ENCODE peak calls at places on chromosomes 2 and 18, in five cellular contexts. One of them, this sample, is unnamed.

GRCh38 chr2:111015256-111015655 is 105.5 kb upstream of the BCL2L11 start:
- DNase-seq in H9: no peak
- DNase-seq in heart left ventricle: no peak
- DNase-seq in endothelial cell: no peak
- DNase-seq in BJ: no peak
- DNase-seq in this sample: no peak

GRCh38 chr2:60508307-60508706 is 45.1 kb downstream of the BCL11A start:
- DNase-seq in heart left ventricle: no peak
- DNase-seq in BJ: no peak
- DNase-seq in H9: no peak
- DNase-seq in endothelial cell: peak
- DNase-seq in this sample: no peak

GRCh38 chr2:226211439-226211838 is 588.2 kb downstream of the IRS1 start:
- DNase-seq in BJ: peak
- DNase-seq in heart left ventricle: peak
- DNase-seq in H9: no peak
- DNase-seq in endothelial cell: no peak
- DNase-seq in this sample: no peak

GRCh38 chr2:47070920-47071824 is 83.9 kb downstream of the STPG4 start:
- DNase-seq in H9: no peak
- DNase-seq in endothelial cell: no peak
- DNase-seq in BJ: no peak
- DNase-seq in heart left ventricle: peak
- DNase-seq in this sample: no peak

GRCh38 chr2:50492452-50492851 is 539.5 kb downstream of the NRXN1 start:
- DNase-seq in heart left ventricle: peak
- DNase-seq in BJ: no peak
- DNase-seq in endothelial cell: peak
- DNase-seq in H9: peak
- DNase-seq in this sample: no peak

GRCh38 chr2:159002465-159003130 is 34.2 kb downstream of the TANC1 start:
- DNase-seq in H9: no peak
- DNase-seq in endothelial cell: no peak
- DNase-seq in heart left ventricle: no peak
- DNase-seq in BJ: no peak
- DNase-seq in this sample: no peak

GRCh38 chr18:79106084-79106483 is 36.9 kb downstream of the ATP9B start:
- DNase-seq in heart left ventricle: no peak
- DNase-seq in BJ: no peak
- DNase-seq in H9: no peak
- DNase-seq in endothelial cell: no peak
- DNase-seq in this sample: no peak

GRCh38 chr18:61785588-61785987 is 107.2 kb downstream of the RNF152 start:
- DNase-seq in endothelial cell: no peak
- DNase-seq in BJ: no peak
- DNase-seq in H9: no peak
- DNase-seq in heart left ventricle: no peak
- DNase-seq in this sample: no peak

GRCh38 chr2:46776687-46777327 is 138.8 kb downstream of the MCFD2 start:
- DNase-seq in H9: peak
- DNase-seq in endothelial cell: peak
- DNase-seq in heart left ventricle: peak
- DNase-seq in BJ: no peak
- DNase-seq in this sample: no peak

GRCh38 chr18:10453885-10454772 is at the start of gene APCDD1:
- DNase-seq in heart left ventricle: peak
- DNase-seq in BJ: no peak
- DNase-seq in endothelial cell: peak
- DNase-seq in H9: peak
- DNase-seq in this sample: no peak

GRCh38 chr18:79574938-79575525 is 104.6 kb upstream of the CTDP1 start:
- DNase-seq in endothelial cell: no peak
- DNase-seq in H9: peak
- DNase-seq in BJ: no peak
- DNase-seq in heart left ventricle: peak
- DNase-seq in this sample: no peak

GRCh38 chr2:162091325-162092007 is 17.5 kb upstream of the DPP4 start:
- DNase-seq in endothelial cell: no peak
- DNase-seq in heart left ventricle: no peak
- DNase-seq in H9: peak
- DNase-seq in BJ: no peak
- DNase-seq in this sample: no peak

GRCh38 chr2:11750422-11750821 is 4.0 kb downstream of the LPIN1 start:
- DNase-seq in endothelial cell: no peak
- DNase-seq in heart left ventricle: no peak
- DNase-seq in H9: no peak
- DNase-seq in BJ: no peak
- DNase-seq in this sample: no peak

GRCh38 chr2:195407782-195408181 is 249.2 kb upstream of the SLC39A10 start:
- DNase-seq in endothelial cell: no peak
- DNase-seq in heart left ventricle: no peak
- DNase-seq in H9: no peak
- DNase-seq in BJ: no peak
- DNase-seq in this sample: no peak

GRCh38 chr2:20001361-20001863 is 11.1 kb downstream of the MATN3 start:
- DNase-seq in BJ: no peak
- DNase-seq in endothelial cell: no peak
- DNase-seq in heart left ventricle: no peak
- DNase-seq in H9: no peak
- DNase-seq in this sample: no peak

GRCh38 chr2:235511187-235511661 is 17.4 kb downstream of the AGAP1 start:
- DNase-seq in endothelial cell: no peak
- DNase-seq in BJ: no peak
- DNase-seq in heart left ventricle: no peak
- DNase-seq in H9: no peak
- DNase-seq in this sample: peak

GRCh38 chr2:175275499-175275898 is 94.0 kb upstream of the ATP5MC3 start:
- DNase-seq in endothelial cell: no peak
- DNase-seq in BJ: no peak
- DNase-seq in heart left ventricle: no peak
- DNase-seq in H9: no peak
- DNase-seq in this sample: no peak

GRCh38 chr18:335741-336140 is 67.9 kb upstream of the THOC1 start:
- DNase-seq in endothelial cell: no peak
- DNase-seq in BJ: no peak
- DNase-seq in H9: no peak
- DNase-seq in heart left ventricle: no peak
- DNase-seq in this sample: no peak

GRCh38 chr2:170467568-170468422 is 247.3 kb upstream of the SP5 start:
- DNase-seq in BJ: peak
- DNase-seq in H9: no peak
- DNase-seq in heart left ventricle: no peak
- DNase-seq in endothelial cell: no peak
- DNase-seq in this sample: no peak

GRCh38 chr2:119158563-119159347 is at the start of gene C1QL2:
- DNase-seq in H9: peak
- DNase-seq in endothelial cell: peak
- DNase-seq in BJ: no peak
- DNase-seq in heart left ventricle: no peak
- DNase-seq in this sample: no peak

GRCh38 chr2:83972123-83972522 is 487.0 kb downstream of the SUCLG1 start:
- DNase-seq in BJ: no peak
- DNase-seq in H9: no peak
- DNase-seq in heart left ventricle: no peak
- DNase-seq in endothelial cell: no peak
- DNase-seq in this sample: no peak

GRCh38 chr18:50560681-50561629 is 1.1 kb downstream of the MAPK4 start:
- DNase-seq in H9: peak
- DNase-seq in endothelial cell: peak
- DNase-seq in heart left ventricle: no peak
- DNase-seq in BJ: no peak
- DNase-seq in this sample: no peak

DNA sequence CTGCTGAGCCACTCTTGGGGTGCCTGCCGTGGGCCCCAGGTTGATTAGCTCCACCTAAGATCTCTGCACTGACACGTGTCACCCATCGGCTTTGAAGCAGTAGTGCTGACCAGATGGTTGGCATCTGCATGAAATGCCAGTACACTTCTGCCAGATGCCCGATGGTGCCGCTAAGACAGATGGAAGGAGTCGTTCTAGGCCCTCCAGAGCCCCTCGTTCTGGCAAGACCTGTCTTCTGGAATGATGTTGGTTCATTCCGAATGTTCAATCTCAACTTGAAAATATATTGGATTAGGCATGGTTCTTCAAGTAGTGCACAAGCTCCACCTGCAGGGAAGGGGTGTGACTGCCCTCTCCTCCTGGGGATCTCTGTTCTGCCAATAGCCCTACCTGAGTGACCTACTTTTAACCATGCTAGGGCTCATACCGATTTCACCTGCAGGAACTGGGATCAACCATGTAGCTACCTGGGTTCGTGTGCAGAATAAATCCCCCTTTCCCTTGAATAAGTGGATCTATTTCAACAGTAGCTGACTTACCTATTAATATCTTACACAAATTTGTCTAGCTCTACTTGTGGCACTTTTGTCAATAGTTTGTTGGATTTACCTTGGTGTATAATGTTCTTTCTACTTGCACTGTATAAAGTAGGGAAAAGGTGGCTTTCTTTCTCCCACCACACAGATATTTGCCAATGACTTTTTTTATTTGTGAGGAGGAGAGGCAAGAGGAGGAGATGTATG is 342.6 kb downstream of the CTNNA2 start:
- DNase-seq in BJ: no peak
- DNase-seq in endothelial cell: peak
- DNase-seq in H9: peak
- DNase-seq in heart left ventricle: no peak
- DNase-seq in this sample: no peak
- TF ChIP-seq CTCF in BJ: peak
- TF ChIP-seq CTCF in endothelial cell: no peak
- TF ChIP-seq CTCF in H9: peak
- TF ChIP-seq CTCF in heart left ventricle: no peak
- TF ChIP-seq CTCF in this sample: peak

DNA sequence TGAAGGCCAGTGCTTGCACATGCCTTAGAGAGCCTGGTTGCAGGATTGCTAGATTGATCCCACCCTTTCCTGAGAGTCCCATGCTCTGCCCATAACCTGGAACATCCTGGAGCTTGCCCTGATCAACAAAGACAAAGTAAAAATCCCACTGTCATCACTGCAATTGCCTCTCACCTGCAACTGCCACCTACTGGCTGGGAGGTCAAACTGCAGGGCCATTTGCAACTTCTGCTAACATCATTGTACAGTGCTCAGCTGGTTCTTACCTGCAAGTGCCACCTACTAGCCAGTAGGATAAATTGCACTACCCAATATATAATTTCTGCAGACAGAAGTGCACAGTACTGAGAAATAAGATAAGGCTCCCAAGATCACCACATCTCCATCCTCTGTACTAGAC is 947.5 kb downstream of the CPS1 start:
- DNase-seq in BJ: no peak
- DNase-seq in endothelial cell: no peak
- DNase-seq in H9: peak
- DNase-seq in heart left ventricle: no peak
- DNase-seq in this sample: no peak
- TF ChIP-seq CTCF in BJ: no peak
- TF ChIP-seq CTCF in endothelial cell: peak
- TF ChIP-seq CTCF in H9: peak
- TF ChIP-seq CTCF in heart left ventricle: no peak
- TF ChIP-seq CTCF in this sample: no peak

DNA sequence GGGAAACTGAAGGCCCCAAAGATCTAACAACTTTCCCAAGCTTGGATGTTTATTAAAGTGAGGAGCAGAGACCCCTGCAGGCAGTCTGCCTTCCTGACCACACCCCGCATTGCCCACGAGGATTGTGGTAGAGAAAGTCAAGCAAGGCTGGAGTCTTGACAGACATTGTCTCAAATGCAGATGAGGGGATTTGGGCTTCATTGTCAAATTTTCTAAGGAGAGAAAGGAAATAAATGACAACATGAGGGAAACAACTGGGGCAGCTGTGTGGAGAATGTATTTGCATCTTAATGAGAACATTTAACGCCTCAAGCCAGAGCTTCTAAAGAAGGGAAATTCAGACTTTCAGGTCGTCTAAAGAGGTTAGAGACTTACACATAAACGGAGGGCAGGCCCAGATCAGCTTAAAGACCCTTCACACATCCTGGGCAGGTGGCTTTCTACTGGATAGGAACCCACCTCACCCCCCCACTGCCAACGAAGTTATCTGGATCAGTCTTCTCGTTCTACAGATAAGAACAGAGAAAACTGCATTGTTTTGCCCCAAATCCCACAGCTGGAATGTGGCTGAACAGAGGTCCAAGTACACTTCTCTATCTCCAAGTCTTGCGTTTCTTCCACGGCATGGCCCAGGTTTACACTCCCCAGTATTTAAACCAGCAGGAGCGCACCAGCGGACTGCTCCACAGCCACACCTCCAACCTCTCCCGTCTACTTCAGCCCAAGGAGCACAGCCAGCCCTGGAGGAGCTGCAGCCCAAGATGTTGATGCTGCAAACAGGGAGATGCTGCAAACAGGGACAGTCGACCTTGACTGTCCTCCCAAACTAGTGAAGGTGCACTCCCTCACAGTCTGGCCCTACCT is 16.2 kb upstream of the SCG2 start:
- DNase-seq in H9: peak
- DNase-seq in endothelial cell: peak
- DNase-seq in BJ: no peak
- DNase-seq in heart left ventricle: no peak
- DNase-seq in this sample: no peak
- TF ChIP-seq CTCF in H9: peak
- TF ChIP-seq CTCF in endothelial cell: no peak
- TF ChIP-seq CTCF in BJ: no peak
- TF ChIP-seq CTCF in heart left ventricle: no peak
- TF ChIP-seq CTCF in this sample: no peak

GRCh38 chr2:182649316-182649715 is 66.7 kb upstream of the DNAJC10 start:
- DNase-seq in endothelial cell: peak
- DNase-seq in BJ: no peak
- DNase-seq in heart left ventricle: peak
- DNase-seq in H9: peak
- DNase-seq in this sample: no peak

GRCh38 chr2:182646763-182647498 is 69.1 kb upstream of the DNAJC10 start:
- DNase-seq in H9: no peak
- DNase-seq in endothelial cell: no peak
- DNase-seq in heart left ventricle: no peak
- DNase-seq in BJ: no peak
- DNase-seq in this sample: no peak

GRCh38 chr2:182647499-182647787 is 68.6 kb upstream of the DNAJC10 start:
- DNase-seq in endothelial cell: no peak
- DNase-seq in BJ: no peak
- DNase-seq in heart left ventricle: no peak
- DNase-seq in H9: no peak
- DNase-seq in this sample: no peak

GRCh38 chr2:182652326-182652725 is 63.7 kb upstream of the DNAJC10 start:
- DNase-seq in heart left ventricle: no peak
- DNase-seq in BJ: no peak
- DNase-seq in endothelial cell: no peak
- DNase-seq in H9: no peak
- DNase-seq in this sample: no peak

GRCh38 chr2:182650704-182651103 is 65.4 kb upstream of the DNAJC10 start:
- DNase-seq in H9: no peak
- DNase-seq in BJ: peak
- DNase-seq in endothelial cell: no peak
- DNase-seq in heart left ventricle: no peak
- DNase-seq in this sample: no peak
- TF ChIP-seq CTCF in H9: peak
- TF ChIP-seq CTCF in BJ: peak
- TF ChIP-seq CTCF in endothelial cell: peak
- TF ChIP-seq CTCF in heart left ventricle: peak
- TF ChIP-seq CTCF in this sample: peak

This sample was measured in RWPE2.